ENCODE peak calls at places on chromosomes 7 and 10, in nine cellular contexts. One of them, this sample, is unnamed.

GRCh38 chr10:123301077-123301875 is 147.1 kb downstream of the BUB3 start:
- DNase-seq in body of pancreas: peak; percentile 29
- DNase-seq in uterus: no peak
- DNase-seq in stomach: no peak
- DNase-seq in right lobe of liver: no peak
- DNase-seq in tibial nerve: no peak
- DNase-seq in A549: no peak
- DNase-seq in IMR-90: no peak
- DNase-seq in prostate gland: no peak
- DNase-seq in this sample: no peak

GRCh38 chr10:33819206-33819605 is 484.7 kb upstream of the NRP1 start:
- DNase-seq in body of pancreas: no peak
- DNase-seq in uterus: no peak
- DNase-seq in stomach: no peak
- DNase-seq in right lobe of liver: no peak
- DNase-seq in tibial nerve: no peak
- DNase-seq in A549: no peak
- DNase-seq in IMR-90: no peak
- DNase-seq in prostate gland: no peak
- DNase-seq in this sample: peak; percentile 11

GRCh38 chr10:128065881-128066534 is 60.2 kb downstream of the MKI67 start:
- DNase-seq in body of pancreas: no peak
- DNase-seq in uterus: no peak
- DNase-seq in stomach: no peak
- DNase-seq in right lobe of liver: no peak
- DNase-seq in tibial nerve: no peak
- DNase-seq in A549: no peak
- DNase-seq in IMR-90: no peak
- DNase-seq in prostate gland: no peak
- DNase-seq in this sample: no peak

GRCh38 chr7:115516341-115516740 is 514.2 kb downstream of the TFEC start:
- DNase-seq in body of pancreas: no peak
- DNase-seq in uterus: no peak
- DNase-seq in stomach: no peak
- DNase-seq in right lobe of liver: no peak
- DNase-seq in tibial nerve: no peak
- DNase-seq in A549: no peak
- DNase-seq in IMR-90: no peak
- DNase-seq in prostate gland: no peak
- DNase-seq in this sample: no peak

GRCh38 chr10:42952358-42952757 is 124.5 kb upstream of the RET start:
- DNase-seq in body of pancreas: peak; percentile 64
- DNase-seq in uterus: no peak
- DNase-seq in stomach: peak; percentile 25
- DNase-seq in right lobe of liver: peak; percentile 60
- DNase-seq in tibial nerve: no peak
- DNase-seq in A549: no peak
- DNase-seq in IMR-90: no peak
- DNase-seq in prostate gland: peak; percentile 34
- DNase-seq in this sample: peak; percentile 80

GRCh38 chr7:55132890-55133551 is 114.2 kb downstream of the EGFR start:
- DNase-seq in body of pancreas: no peak
- DNase-seq in uterus: peak; percentile 77
- DNase-seq in stomach: peak; percentile 65
- DNase-seq in right lobe of liver: no peak
- DNase-seq in tibial nerve: peak; percentile 69
- DNase-seq in A549: peak; percentile 91
- DNase-seq in IMR-90: peak; percentile 100
- DNase-seq in prostate gland: no peak
- DNase-seq in this sample: no peak

GRCh38 chr10:42367532-42368230 is 270.7 kb downstream of the ZNF33B start:
- DNase-seq in body of pancreas: peak; percentile 93
- DNase-seq in uterus: peak; percentile 55
- DNase-seq in stomach: no peak
- DNase-seq in right lobe of liver: peak; percentile 78
- DNase-seq in tibial nerve: peak; percentile 82
- DNase-seq in A549: no peak
- DNase-seq in IMR-90: peak; percentile 16
- DNase-seq in prostate gland: peak; percentile 78
- DNase-seq in this sample: no peak

GRCh38 chr7:27693794-27694193 is 31.1 kb upstream of the HIBADH start:
- DNase-seq in body of pancreas: no peak
- DNase-seq in uterus: no peak
- DNase-seq in stomach: no peak
- DNase-seq in right lobe of liver: no peak
- DNase-seq in tibial nerve: peak; percentile 9
- DNase-seq in A549: no peak
- DNase-seq in IMR-90: peak; percentile 31
- DNase-seq in prostate gland: no peak
- DNase-seq in this sample: no peak

GRCh38 chr7:41051525-41051924 is 651.4 kb downstream of the INHBA start:
- DNase-seq in body of pancreas: no peak
- DNase-seq in uterus: no peak
- DNase-seq in stomach: no peak
- DNase-seq in right lobe of liver: no peak
- DNase-seq in tibial nerve: no peak
- DNase-seq in A549: no peak
- DNase-seq in IMR-90: no peak
- DNase-seq in prostate gland: no peak
- DNase-seq in this sample: no peak

GRCh38 chr7:85685901-85686300 is 499.0 kb upstream of the SEMA3D start:
- DNase-seq in body of pancreas: no peak
- DNase-seq in uterus: no peak
- DNase-seq in stomach: no peak
- DNase-seq in right lobe of liver: no peak
- DNase-seq in tibial nerve: no peak
- DNase-seq in A549: no peak
- DNase-seq in IMR-90: no peak
- DNase-seq in prostate gland: no peak
- DNase-seq in this sample: no peak

GRCh38 chr7:21191317-21192073 is 236.4 kb upstream of the SP4 start:
- DNase-seq in body of pancreas: no peak
- DNase-seq in uterus: no peak
- DNase-seq in stomach: no peak
- DNase-seq in right lobe of liver: no peak
- DNase-seq in tibial nerve: no peak
- DNase-seq in A549: no peak
- DNase-seq in IMR-90: no peak
- DNase-seq in prostate gland: peak; percentile 14
- DNase-seq in this sample: no peak

GRCh38 chr10:32266566-32266965 is 80.4 kb downstream of the EPC1 start:
- DNase-seq in body of pancreas: no peak
- DNase-seq in uterus: no peak
- DNase-seq in stomach: no peak
- DNase-seq in right lobe of liver: no peak
- DNase-seq in tibial nerve: no peak
- DNase-seq in A549: no peak
- DNase-seq in IMR-90: no peak
- DNase-seq in prostate gland: no peak
- DNase-seq in this sample: no peak

GRCh38 chr10:51244739-51245138 is 170.5 kb downstream of the PRKG1 start:
- DNase-seq in body of pancreas: no peak
- DNase-seq in uterus: no peak
- DNase-seq in stomach: no peak
- DNase-seq in right lobe of liver: no peak
- DNase-seq in tibial nerve: no peak
- DNase-seq in A549: no peak
- DNase-seq in IMR-90: peak; percentile 83
- DNase-seq in prostate gland: no peak
- DNase-seq in this sample: no peak

GRCh38 chr10:129772472-129773358 is 191.4 kb downstream of the EBF3 start:
- DNase-seq in body of pancreas: no peak
- DNase-seq in uterus: no peak
- DNase-seq in stomach: peak; percentile 13
- DNase-seq in right lobe of liver: no peak
- DNase-seq in tibial nerve: no peak
- DNase-seq in A549: no peak
- DNase-seq in IMR-90: no peak
- DNase-seq in prostate gland: no peak
- DNase-seq in this sample: no peak

GRCh38 chr10:6153845-6154244 is 48.9 kb upstream of the PFKFB3 start:
- DNase-seq in body of pancreas: no peak
- DNase-seq in uterus: no peak
- DNase-seq in stomach: no peak
- DNase-seq in right lobe of liver: peak; percentile 70
- DNase-seq in tibial nerve: no peak
- DNase-seq in A549: no peak
- DNase-seq in IMR-90: no peak
- DNase-seq in prostate gland: no peak
- DNase-seq in this sample: no peak

GRCh38 chr10:49322371-49323170 is 23.6 kb downstream of the C10orf71 start:
- DNase-seq in body of pancreas: no peak
- DNase-seq in uterus: no peak
- DNase-seq in stomach: peak; percentile 21
- DNase-seq in right lobe of liver: no peak
- DNase-seq in tibial nerve: no peak
- DNase-seq in A549: no peak
- DNase-seq in IMR-90: no peak
- DNase-seq in prostate gland: no peak
- DNase-seq in this sample: peak; percentile 92

GRCh38 chr7:39510738-39511372 is 55.3 kb upstream of the YAE1 start:
- DNase-seq in body of pancreas: no peak
- DNase-seq in uterus: no peak
- DNase-seq in stomach: no peak
- DNase-seq in right lobe of liver: no peak
- DNase-seq in tibial nerve: no peak
- DNase-seq in A549: no peak
- DNase-seq in IMR-90: peak; percentile 45
- DNase-seq in prostate gland: no peak
- DNase-seq in this sample: no peak

GRCh38 chr10:80579849-80580645 is 42.3 kb downstream of the SH2D4B start:
- DNase-seq in body of pancreas: no peak
- DNase-seq in uterus: no peak
- DNase-seq in stomach: no peak
- DNase-seq in right lobe of liver: no peak
- DNase-seq in tibial nerve: no peak
- DNase-seq in A549: no peak
- DNase-seq in IMR-90: no peak
- DNase-seq in prostate gland: no peak
- DNase-seq in this sample: peak; percentile 37

GRCh38 chr10:121205625-121206024 is 354.5 kb downstream of the WDR11 start:
- DNase-seq in body of pancreas: peak; percentile 18
- DNase-seq in uterus: no peak
- DNase-seq in stomach: no peak
- DNase-seq in right lobe of liver: no peak
- DNase-seq in tibial nerve: no peak
- DNase-seq in A549: no peak
- DNase-seq in IMR-90: no peak
- DNase-seq in prostate gland: no peak
- DNase-seq in this sample: no peak
- H3K9me3 ChIP-seq in body of pancreas: no peaks in the 10 kb centered on the region
- H3K9me3 ChIP-seq in uterus: no peaks in the 10 kb centered on the region
- H3K9me3 ChIP-seq in stomach: no peaks in the 10 kb centered on the region
- H3K9me3 ChIP-seq in right lobe of liver: no peaks in the 10 kb centered on the region
- H3K9me3 ChIP-seq in tibial nerve: no peaks in the 10 kb centered on the region
- H3K9me3 ChIP-seq in A549: no peaks in the 10 kb centered on the region
- H3K9me3 ChIP-seq in IMR-90: peaks cover 26% of the 10 kb centered on the region
- H3K9me3 ChIP-seq in prostate gland: no peaks in the 10 kb centered on the region
- H3K9me3 ChIP-seq in this sample: no peaks in the 10 kb centered on the region

GRCh38 chr10:3163879-3164278 is 8.7 kb downstream of the PITRM1 start:
- DNase-seq in body of pancreas: no peak
- DNase-seq in uterus: no peak
- DNase-seq in stomach: no peak
- DNase-seq in right lobe of liver: no peak
- DNase-seq in tibial nerve: no peak
- DNase-seq in A549: no peak
- DNase-seq in IMR-90: no peak
- DNase-seq in prostate gland: no peak
- DNase-seq in this sample: no peak

GRCh38 chr10:3165196-3165595 is 7.4 kb downstream of the PITRM1 start:
- DNase-seq in body of pancreas: no peak
- DNase-seq in uterus: no peak
- DNase-seq in stomach: no peak
- DNase-seq in right lobe of liver: no peak
- DNase-seq in tibial nerve: no peak
- DNase-seq in A549: no peak
- DNase-seq in IMR-90: no peak
- DNase-seq in prostate gland: no peak
- DNase-seq in this sample: no peak

GRCh38 chr10:3159160-3159559 is 13.4 kb downstream of the PITRM1 start:
- DNase-seq in body of pancreas: no peak
- DNase-seq in uterus: no peak
- DNase-seq in stomach: no peak
- DNase-seq in right lobe of liver: no peak
- DNase-seq in tibial nerve: no peak
- DNase-seq in A549: no peak
- DNase-seq in IMR-90: no peak
- DNase-seq in prostate gland: no peak
- DNase-seq in this sample: no peak

GRCh38 chr10:3166496-3167290 is 5.9 kb downstream of the PITRM1 start:
- DNase-seq in body of pancreas: no peak
- DNase-seq in uterus: no peak
- DNase-seq in stomach: no peak
- DNase-seq in right lobe of liver: no peak
- DNase-seq in tibial nerve: no peak
- DNase-seq in A549: no peak
- DNase-seq in IMR-90: no peak
- DNase-seq in prostate gland: no peak
- DNase-seq in this sample: no peak

DNA sequence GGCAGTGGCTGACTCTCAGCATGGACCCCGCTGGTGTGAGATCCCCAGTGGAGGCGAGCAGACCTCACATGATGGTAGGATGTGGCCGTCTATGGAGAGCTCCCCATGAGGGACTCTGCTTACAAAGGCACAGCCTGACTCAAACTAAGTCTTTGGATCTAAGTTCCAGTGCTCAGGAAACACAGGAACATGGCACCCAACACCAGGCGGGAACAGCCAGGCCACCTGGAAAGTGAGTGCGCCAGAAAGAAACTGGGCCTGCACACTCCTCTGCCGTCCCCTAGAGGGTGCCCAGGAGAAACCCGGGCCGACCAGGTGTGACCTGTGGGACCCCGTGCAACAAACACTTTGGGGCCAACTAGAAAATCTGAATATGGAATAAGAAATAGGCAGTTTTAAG is 10.0 kb downstream of the PITRM1 start:
- DNase-seq in body of pancreas: no peak
- DNase-seq in uterus: no peak
- DNase-seq in stomach: no peak
- DNase-seq in right lobe of liver: no peak
- DNase-seq in tibial nerve: no peak
- DNase-seq in A549: no peak
- DNase-seq in IMR-90: no peak
- DNase-seq in prostate gland: no peak
- DNase-seq in this sample: no peak
- TF ChIP-seq CTCF in body of pancreas: no peak
- TF ChIP-seq CTCF in uterus: no peak
- TF ChIP-seq CTCF in stomach: no peak
- TF ChIP-seq CTCF in right lobe of liver: no peak
- TF ChIP-seq CTCF in tibial nerve: no peak
- TF ChIP-seq CTCF in A549: no peak
- TF ChIP-seq CTCF in IMR-90: no peak
- TF ChIP-seq CTCF in prostate gland: no peak
- TF ChIP-seq CTCF in this sample: no peak

GRCh38 chr7:25851332-25852248 is 300.4 kb upstream of the NFE2L3 start:
- DNase-seq in body of pancreas: peak; percentile 81
- DNase-seq in uterus: peak; percentile 93
- DNase-seq in stomach: peak; percentile 80
- DNase-seq in right lobe of liver: peak; percentile 77
- DNase-seq in tibial nerve: peak; percentile 94
- DNase-seq in A549: peak; percentile 75
- DNase-seq in IMR-90: peak; percentile 76
- DNase-seq in prostate gland: peak; percentile 85
- DNase-seq in this sample: no peak
- TF ChIP-seq POLR2A in body of pancreas: no peak
- TF ChIP-seq POLR2A in uterus: no peak
- TF ChIP-seq POLR2A in stomach: no peak
- TF ChIP-seq POLR2A in right lobe of liver: no peak
- TF ChIP-seq POLR2A in tibial nerve: no peak
- TF ChIP-seq POLR2A in A549: no peak
- TF ChIP-seq POLR2A in IMR-90: no peak
- TF ChIP-seq POLR2A in prostate gland: no peak
- TF ChIP-seq POLR2A in this sample: no peak

GRCh38 chr7:153320728-153321127 is 561.2 kb downstream of the ACTR3B start:
- DNase-seq in body of pancreas: no peak
- DNase-seq in uterus: peak; percentile 28
- DNase-seq in stomach: no peak
- DNase-seq in right lobe of liver: no peak
- DNase-seq in tibial nerve: no peak
- DNase-seq in A549: no peak
- DNase-seq in IMR-90: no peak
- DNase-seq in prostate gland: no peak
- DNase-seq in this sample: no peak
- H3K9me3 ChIP-seq in body of pancreas: no peaks in the 10 kb centered on the region
- H3K9me3 ChIP-seq in uterus: no peaks in the 10 kb centered on the region
- H3K9me3 ChIP-seq in stomach: no peaks in the 10 kb centered on the region
- H3K9me3 ChIP-seq in right lobe of liver: no peaks in the 10 kb centered on the region
- H3K9me3 ChIP-seq in tibial nerve: no peaks in the 10 kb centered on the region
- H3K9me3 ChIP-seq in A549: no peaks in the 10 kb centered on the region
- H3K9me3 ChIP-seq in IMR-90: peaks cover 18% of the 10 kb centered on the region
- H3K9me3 ChIP-seq in prostate gland: no peaks in the 10 kb centered on the region
- H3K9me3 ChIP-seq in this sample: no peaks in the 10 kb centered on the region